ENCODE peak calls at places on chromosomes 12 and 14, in ten cellular contexts. B is prostate gland, X is heart left ventricle, R is endothelial cell of umbilical vein, K is transverse colon, U is stomach, T is GM12891, I is breast epithelium, M is body of pancreas, P is lower leg skin. G is an unnamed sample.

GRCh38 chr14:95206534-95206933 is 49.2 kb upstream of the DICER1 start:
- DNase-seq in I (no peak), U (no peak), K (no peak), B (no peak), M (no peak), R (no peak), P (no peak), T (no peak), X (no peak), G (no peak)

GRCh38 chr12:132479938-132480619 is 9.9 kb upstream of the FBRSL1 start:
- DNase-seq in T (no peak), B (no peak), R (no peak), X (no peak), K (no peak), U (no peak), I (no peak), M (no peak), P (no peak), G (no peak)

GRCh38 chr12:62686938-62687337 is 220.3 kb downstream of the MON2 start:
- DNase-seq in U (no peak), T (no peak), M (no peak), R (no peak), B (no peak), P (no peak), I (no peak), X (no peak), K (no peak), G (no peak)

GRCh38 chr12:56374726-56375597 is 12.3 kb upstream of the APOF start:
- DNase-seq in U (no peak), P (no peak), R (peak), K (no peak), I (no peak), M (no peak), B (no peak), T (no peak), X (no peak), G (no peak)

GRCh38 chr14:29741909-29742401 is 185.7 kb downstream of the PRKD1 start:
- DNase-seq in T (no peak), P (peak), B (no peak), I (no peak), U (no peak), K (no peak), R (peak), M (peak), X (peak), G (no peak)

GRCh38 chr14:81209187-81209836 is 11.4 kb downstream of the GTF2A1 start:
- DNase-seq in I (no peak), K (no peak), P (no peak), X (no peak), M (no peak), B (no peak), U (no peak), R (no peak), T (no peak), G (no peak)

GRCh38 chr12:120735181-120735580 is 9.6 kb downstream of the ACADS start:
- DNase-seq in M (no peak), I (no peak), B (no peak), U (no peak), P (no peak), T (no peak), X (no peak), K (no peak), R (no peak), G (no peak)

GRCh38 chr14:32985881-32986280 is 47.2 kb downstream of the NPAS3 start:
- DNase-seq in X (peak), I (no peak), R (no peak), T (no peak), U (no peak), B (no peak), M (no peak), P (no peak), K (peak), G (no peak)

GRCh38 chr14:20492486-20492885 is 12.9 kb upstream of the RNASE10 start:
- DNase-seq in U (no peak), R (no peak), I (no peak), P (no peak), K (no peak), T (no peak), M (no peak), B (no peak), X (no peak), G (no peak)

GRCh38 chr12:108667349-108667748 is 33.7 kb upstream of the SELPLG start:
- DNase-seq in M (no peak), X (no peak), P (no peak), B (no peak), R (no peak), T (no peak), I (no peak), U (no peak), K (no peak), G (no peak)

GRCh38 chr14:90578283-90578985 is 181.6 kb downstream of the CALM1 start:
- DNase-seq in T (no peak), K (no peak), P (no peak), M (no peak), X (peak), B (no peak), U (no peak), R (no peak), I (no peak), G (no peak)

DNA sequence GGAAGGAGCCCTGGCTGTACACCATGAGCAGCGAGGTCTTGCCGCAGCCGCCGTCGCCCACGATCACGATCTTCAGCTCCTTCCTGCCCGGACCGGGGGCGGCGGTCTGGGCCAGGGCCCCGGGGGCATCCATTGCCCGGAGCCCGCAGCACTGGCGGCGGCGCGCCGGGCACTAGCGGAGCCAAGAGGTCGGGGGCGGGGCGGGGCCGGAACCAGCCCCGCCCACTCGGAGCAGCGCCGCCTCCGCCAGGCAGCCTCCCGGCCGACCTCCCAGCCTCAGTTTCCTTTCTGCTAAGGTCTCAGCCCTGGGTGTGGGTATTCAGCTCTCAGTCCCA is at the start of gene RHOF:
- DNase-seq in B (no peak), U (peak), I (no peak), P (no peak), K (peak), M (peak), R (no peak), T (no peak), X (no peak), G (no peak)
- TF ChIP-seq POLR2A in B (no peak), U (no peak), I (no peak), P (no peak), K (peak), M (no peak), R (no peak), T (no peak), X (no peak), G (no peak)

DNA sequence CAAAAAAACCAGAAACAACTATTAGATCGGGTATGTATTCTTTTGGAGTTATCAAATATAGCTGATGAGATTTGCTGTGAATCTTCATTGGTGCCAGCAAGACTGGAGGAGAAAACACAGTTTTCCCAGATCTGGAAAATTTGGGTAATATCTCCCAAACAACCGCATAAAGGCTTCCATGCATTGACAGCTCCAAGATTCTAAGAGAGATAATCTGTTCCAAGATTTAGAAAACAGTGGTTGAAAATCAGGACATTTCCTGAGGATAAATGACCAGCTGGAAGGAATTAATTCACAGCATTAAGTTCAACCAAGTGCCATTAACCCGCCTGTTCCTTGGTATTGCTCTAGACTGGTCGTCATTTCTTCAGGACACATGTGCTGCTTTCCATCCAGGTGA is 147.8 kb upstream of the PRICKLE1 start:
- DNase-seq in I (no peak), T (no peak), R (no peak), U (no peak), P (no peak), M (no peak), X (no peak), K (no peak), B (no peak), G (no peak)
- TF ChIP-seq POLR2A in I (no peak), T (no peak), R (no peak), U (no peak), P (no peak), M (no peak), X (no peak), K (no peak), B (no peak), G (no peak)

DNA sequence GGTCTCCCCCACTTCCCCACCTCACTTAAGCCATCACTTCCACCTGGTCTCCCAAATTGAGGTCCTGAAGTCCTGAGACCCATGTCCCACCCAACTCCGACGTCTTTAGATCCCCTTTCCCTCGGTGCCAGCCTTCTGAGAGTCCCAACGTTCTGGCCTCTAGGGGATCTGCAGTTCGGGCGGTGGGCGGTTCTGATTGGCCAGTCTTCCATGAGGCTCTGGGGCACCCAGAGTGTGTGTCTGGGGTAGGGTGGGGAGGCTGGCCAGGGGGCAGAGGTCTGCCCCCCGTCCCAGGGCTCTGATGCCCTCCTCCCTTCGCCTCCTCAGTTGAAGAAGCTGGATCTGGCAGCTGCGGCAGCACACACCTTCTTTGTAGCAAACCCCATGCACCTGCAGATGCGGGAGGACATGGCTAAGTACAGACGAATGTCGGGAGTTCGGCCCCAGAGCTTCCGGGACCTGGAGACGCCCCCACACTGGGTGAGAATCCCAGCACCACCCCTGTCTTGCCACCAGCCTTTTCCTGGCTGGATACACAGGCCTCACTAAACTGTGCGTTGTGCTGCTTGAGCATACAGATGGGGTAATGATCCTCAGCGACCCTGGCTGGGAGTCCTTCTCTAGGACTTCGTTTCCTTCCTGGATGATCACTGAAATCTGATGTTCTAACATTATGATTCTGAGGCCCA is 1.5 kb downstream of the P3H3 start:
- DNase-seq in P (no peak), M (peak), U (no peak), R (peak), I (no peak), T (no peak), B (no peak), K (no peak), X (no peak), G (no peak)
- TF ChIP-seq POLR2A in P (no peak), M (no peak), U (no peak), R (peak), I (no peak), T (no peak), B (no peak), K (no peak), X (no peak), G (no peak)

DNA sequence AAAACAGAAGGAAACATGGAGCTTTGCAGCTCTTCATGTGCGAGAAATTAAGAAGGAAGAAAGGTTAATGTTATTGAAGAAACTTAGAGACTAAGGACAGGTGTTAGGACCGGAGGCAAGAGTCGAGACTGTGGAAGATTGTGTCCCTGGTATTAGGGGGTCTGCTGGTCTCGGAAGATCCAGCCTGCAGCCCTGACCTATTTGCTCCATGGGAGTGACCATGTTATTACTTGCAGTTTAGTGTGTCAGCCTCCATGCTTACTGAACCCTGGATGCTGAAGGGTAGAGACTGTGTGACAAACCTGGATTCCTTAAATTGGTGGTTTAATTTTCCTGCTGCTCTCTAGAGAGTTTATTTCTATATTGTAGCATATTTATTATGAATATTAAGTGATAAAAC is 580.6 kb downstream of the NOVA1 start:
- DNase-seq in M (no peak), R (no peak), K (no peak), I (no peak), P (no peak), B (no peak), X (no peak), T (no peak), U (no peak), G (no peak)
- TF ChIP-seq POLR2A in M (no peak), R (no peak), K (no peak), I (no peak), P (no peak), B (no peak), X (no peak), T (no peak), U (no peak), G (no peak)

GRCh38 chr14:101290681-101291080 is 270.6 kb upstream of the DIO3 start:
- DNase-seq in B (no peak), R (no peak), K (no peak), X (no peak), I (no peak), U (no peak), P (no peak), M (no peak), T (no peak), G (no peak)

GRCh38 chr14:101289911-101290310 is 271.4 kb upstream of the DIO3 start:
- DNase-seq in X (no peak), I (no peak), T (no peak), U (no peak), K (no peak), B (no peak), P (no peak), R (no peak), M (no peak), G (no peak)

GRCh38 chr14:101288436-101289229 is 272.7 kb upstream of the DIO3 start:
- DNase-seq in B (no peak), K (no peak), I (no peak), P (no peak), M (peak), U (no peak), X (no peak), T (no peak), R (no peak), G (no peak)

GRCh38 chr14:101291390-101291789 is 269.9 kb upstream of the DIO3 start:
- DNase-seq in K (no peak), T (no peak), R (no peak), B (no peak), M (no peak), X (no peak), P (no peak), U (no peak), I (no peak), G (no peak)

GRCh38 chr14:101289230-101289690 is 272.0 kb upstream of the DIO3 start:
- DNase-seq in P (no peak), X (no peak), M (no peak), K (peak), B (peak), U (no peak), R (no peak), T (no peak), I (no peak), G (no peak)
- TF ChIP-seq POLR2A in P (no peak), X (no peak), M (no peak), K (no peak), B (no peak), U (no peak), R (no peak), T (no peak), I (no peak), G (no peak)